ENCODE peak calls at places on chromosomes 16 and 17, in four cellular contexts. F is HepG2, B is H1, J is GM12878. L is an unnamed sample. For H3K4me1, the result is how much of the 10 kb centered on the place peaks cover.

GRCh38 chr16:49617710-49618330 is 238.1 kb downstream of the ZNF423 start:
- DNase-seq in F (no peak), B (peak), J (no peak), L (no peak)

GRCh38 chr16:66623755-66624154 is 19.3 kb downstream of the CMTM3 start:
- DNase-seq in F (no peak), B (no peak), J (no peak), L (no peak)

GRCh38 chr16:85448557-85449194 is 164.4 kb upstream of the GSE1 start:
- DNase-seq in F (peak), B (no peak), J (no peak), L (no peak)

GRCh38 chr16:64365448-64365858 is 756.4 kb downstream of the CDH11 start:
- DNase-seq in F (no peak), B (no peak), J (no peak), L (no peak)

GRCh38 chr17:40329981-40330794 is 21.2 kb downstream of the RARA start:
- DNase-seq in F (no peak), B (no peak), J (no peak), L (no peak)

GRCh38 chr17:69677130-69677529 is 262.6 kb downstream of the MAP2K6 start:
- DNase-seq in F (no peak), B (no peak), J (no peak), L (no peak)

GRCh38 chr16:83942815-83943515 is 10.1 kb upstream of the OSGIN1 start:
- DNase-seq in F (peak), B (no peak), J (no peak), L (no peak)

GRCh38 chr17:64133546-64134215 is 3.7 kb upstream of the ERN1 start:
- DNase-seq in F (peak), B (no peak), J (no peak), L (peak)

GRCh38 chr17:63832455-63832854 is 5.0 kb upstream of the FTSJ3 start:
- DNase-seq in F (no peak), B (no peak), J (no peak), L (no peak)

GRCh38 chr17:48470388-48471034 is 40.5 kb upstream of the SKAP1 start:
- DNase-seq in F (no peak), B (no peak), J (no peak), L (no peak)

GRCh38 chr17:59327891-59328290 is 3.6 kb upstream of the YPEL2 start:
- DNase-seq in F (no peak), B (no peak), J (no peak), L (no peak)

GRCh38 chr17:64081802-64082799 is 47.8 kb downstream of the ERN1 start:
- DNase-seq in F (peak), B (no peak), J (peak), L (no peak)

GRCh38 chr16:1200014-1200627 is 24.9 kb downstream of the TPSG1 start:
- DNase-seq in F (no peak), B (no peak), J (no peak), L (no peak)

GRCh38 chr16:518858-519257 is 8.7 kb upstream of the CAPN15 start:
- DNase-seq in F (no peak), B (no peak), J (no peak), L (no peak)

DNA sequence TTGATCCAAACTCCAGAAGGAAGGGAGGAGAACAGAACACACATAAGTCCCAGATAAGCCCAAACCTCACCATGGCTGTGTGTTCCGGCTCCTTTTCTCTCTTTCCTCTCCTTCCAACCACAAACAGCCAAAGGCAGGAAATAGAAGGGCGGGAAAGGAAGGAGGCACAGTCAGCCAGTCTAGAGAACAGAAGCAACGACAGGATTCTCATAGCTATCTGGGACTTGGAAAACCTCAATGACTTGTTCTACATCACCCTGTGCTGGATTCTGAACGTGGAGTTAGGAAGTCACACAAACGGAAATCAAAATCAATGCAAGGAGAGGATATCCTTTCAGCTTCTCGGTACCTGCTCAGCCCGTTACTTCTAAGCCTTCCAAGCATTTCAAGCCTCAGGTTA is 9.0 kb downstream of the CRK start:
- DNase-seq in F (no peak), B (no peak), J (no peak), L (no peak)
- H3K4me1 ChIP-seq in F (under half), B (under half), J (under half), L (under half)

GRCh38 chr17:13359774-13360173 is 242.0 kb downstream of the HS3ST3A1 start:
- DNase-seq in F (no peak), B (no peak), J (no peak), L (no peak)

GRCh38 chr17:13365331-13365730 is 236.4 kb downstream of the HS3ST3A1 start:
- DNase-seq in F (no peak), B (no peak), J (no peak), L (no peak)

GRCh38 chr17:13367154-13367553 is 234.6 kb downstream of the HS3ST3A1 start:
- DNase-seq in F (no peak), B (no peak), J (no peak), L (no peak)

GRCh38 chr17:13362341-13363122 is 239.2 kb downstream of the HS3ST3A1 start:
- DNase-seq in F (no peak), B (no peak), J (no peak), L (no peak)
- H3K4me3 ChIP-seq in F (no peak), B (no peak), J (no peak), L (no peak)

GRCh38 chr17:4895676-4896331 is 3.5 kb upstream of the C17orf107 start:
- DNase-seq in F (no peak), B (peak), J (no peak), L (no peak)

GRCh38 chr17:4892499-4893221 is 6.7 kb upstream of the C17orf107 start:
- DNase-seq in F (no peak), B (no peak), J (no peak), L (no peak)

GRCh38 chr17:4895121-4895520 is 4.2 kb upstream of the C17orf107 start:
- DNase-seq in F (no peak), B (no peak), J (no peak), L (no peak)

GRCh38 chr17:4893272-4893671 is 6.1 kb upstream of the C17orf107 start:
- DNase-seq in F (no peak), B (no peak), J (no peak), L (no peak)

DNA sequence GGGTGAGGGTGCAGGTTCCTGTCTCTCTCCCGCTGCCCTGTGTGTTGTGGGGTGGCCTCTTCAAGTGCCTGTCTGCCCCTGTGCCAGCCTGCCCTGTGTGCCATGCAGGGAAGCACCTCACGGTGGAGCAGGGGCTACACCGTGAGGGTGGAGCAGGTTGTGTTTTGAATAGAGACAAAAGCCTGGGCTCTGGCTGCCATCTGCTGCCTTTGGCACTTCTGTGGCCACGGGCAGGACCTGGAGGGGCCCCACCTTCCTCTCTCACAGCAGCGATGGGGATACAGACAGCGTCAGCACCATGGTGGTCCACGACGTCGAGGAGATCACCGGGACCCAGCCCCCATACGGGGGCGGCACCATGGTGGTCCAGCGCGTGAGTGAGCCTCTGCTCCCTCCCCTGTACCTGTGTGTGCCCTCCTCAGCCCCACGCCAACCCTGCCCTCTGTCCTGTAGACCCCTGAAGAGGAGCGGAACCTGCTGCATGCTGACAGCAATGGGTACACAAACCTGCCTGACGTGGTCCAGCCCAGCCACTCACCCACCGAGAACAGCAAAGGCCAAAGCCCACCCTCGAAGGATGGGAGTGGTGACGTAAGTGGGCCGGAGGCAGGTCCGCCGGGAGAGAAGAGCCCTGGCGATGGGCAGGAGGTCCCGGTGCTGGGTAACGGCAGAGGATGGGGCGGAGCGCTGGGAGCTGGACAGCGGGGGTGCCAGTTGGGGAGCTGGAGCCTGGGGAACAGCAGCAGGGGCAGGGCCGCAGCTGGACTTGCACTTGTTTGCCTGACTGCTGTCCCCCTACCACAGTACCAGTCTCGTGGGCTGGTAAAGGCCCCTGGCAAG is 5.4 kb upstream of the C17orf107 start:
- DNase-seq in F (no peak), B (no peak), J (no peak), L (no peak)
- TF ChIP-seq SUZ12 in F (no peak), B (no peak), J (no peak), L (no peak)

GRCh38 chr16:89446975-89447293 is 43.4 kb downstream of the ANKRD11 start:
- DNase-seq in F (no peak), B (no peak), J (no peak), L (no peak)

GRCh38 chr16:89445166-89445565 is 45.2 kb downstream of the ANKRD11 start:
- DNase-seq in F (no peak), B (no peak), J (no peak), L (no peak)

GRCh38 chr16:89444151-89444723 is 46.1 kb downstream of the ANKRD11 start:
- DNase-seq in F (no peak), B (no peak), J (no peak), L (no peak)

GRCh38 chr16:89448656-89449055 is 41.7 kb downstream of the ANKRD11 start:
- DNase-seq in F (no peak), B (no peak), J (no peak), L (no peak)

DNA sequence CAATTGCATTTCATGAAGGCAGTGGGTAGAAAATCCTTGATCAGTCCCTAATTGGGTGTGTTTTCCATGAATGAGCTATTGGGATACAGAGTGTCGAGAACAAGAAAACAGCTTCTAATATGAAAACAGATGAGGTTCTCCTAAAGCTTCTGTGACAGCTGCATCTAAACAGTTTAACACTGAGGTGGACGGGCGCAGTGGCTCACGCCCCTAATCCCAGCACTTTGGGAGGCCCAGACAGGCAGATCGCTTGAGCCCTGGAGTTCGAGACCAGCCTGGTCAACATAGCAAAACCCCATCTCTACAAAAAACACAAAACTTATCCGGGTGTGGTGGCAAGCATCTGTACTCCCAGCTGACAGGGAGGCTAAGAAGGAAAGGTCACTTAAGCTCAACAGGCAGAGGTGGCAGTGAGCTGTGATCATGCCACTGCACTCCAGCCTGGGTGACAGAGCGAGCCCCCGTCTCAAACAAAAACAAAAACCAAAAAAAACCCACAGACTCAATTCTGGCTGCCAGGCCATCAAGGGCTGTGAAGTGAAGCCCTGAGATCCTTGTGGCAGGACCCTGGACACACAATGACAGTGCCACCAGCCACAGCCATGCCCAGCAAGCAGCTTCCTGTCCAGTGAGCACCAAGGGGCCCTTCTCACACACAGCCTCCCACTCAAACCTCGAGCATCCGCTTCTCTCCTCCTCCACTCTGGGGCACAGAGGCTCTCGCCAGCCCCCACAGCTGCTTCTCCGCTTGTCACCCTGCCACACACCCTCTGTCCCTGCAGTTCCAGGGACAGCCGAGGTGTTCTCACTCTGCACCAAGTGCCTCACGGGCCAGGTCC is 44.0 kb downstream of the ANKRD11 start:
- DNase-seq in F (no peak), B (no peak), J (no peak), L (no peak)
- H3K4me1 ChIP-seq in F (half or more), B (under half), J (under half), L (under half)

GRCh38 chr17:47229535-47230443 is 20.6 kb downstream of the MYL4 start:
- DNase-seq in F (peak), B (peak), J (peak), L (peak)
- H3K4me3 ChIP-seq in F (peak), B (no peak), J (peak), L (no peak)

GRCh38 chr16:68894714-68895113 is 51.4 kb downstream of the TANGO6 start:
- DNase-seq in F (no peak), B (no peak), J (no peak), L (no peak)

GRCh38 chr16:68898026-68898425 is 54.7 kb downstream of the TANGO6 start:
- DNase-seq in F (no peak), B (no peak), J (no peak), L (no peak)

GRCh38 chr16:68892898-68893297 is 49.6 kb downstream of the TANGO6 start:
- DNase-seq in F (no peak), B (no peak), J (no peak), L (no peak)

GRCh38 chr16:68892214-68892613 is 48.9 kb downstream of the TANGO6 start:
- DNase-seq in F (no peak), B (no peak), J (no peak), L (no peak)

GRCh38 chr16:68893710-68894705 is 50.7 kb downstream of the TANGO6 start:
- DNase-seq in F (peak), B (peak), J (no peak), L (no peak)
- TF ChIP-seq SUZ12 in F (no peak), B (no peak), J (no peak), L (no peak)

GRCh38 chr17:50946223-50946890 is 80.2 kb upstream of the TOB1 start:
- DNase-seq in F (no peak), B (no peak), J (no peak), L (no peak)

GRCh38 chr17:50948711-50949110 is 82.6 kb upstream of the TOB1 start:
- DNase-seq in F (no peak), B (no peak), J (no peak), L (no peak)

GRCh38 chr17:50947844-50948514 is 81.8 kb upstream of the TOB1 start:
- DNase-seq in F (no peak), B (no peak), J (no peak), L (no peak)

GRCh38 chr17:50945779-50946222 is 79.6 kb upstream of the TOB1 start:
- DNase-seq in F (no peak), B (no peak), J (no peak), L (no peak)

GRCh38 chr17:50946891-50947843 is 81.0 kb upstream of the TOB1 start:
- DNase-seq in F (no peak), B (no peak), J (no peak), L (no peak)
- H3K4me1 ChIP-seq in F (half or more), B (under half), J (under half), L (under half)

GRCh38 chr17:50635720-50636144 is 1.1 kb downstream of the ABCC3 start:
- DNase-seq in F (no peak), B (no peak), J (no peak), L (no peak)
- H3K4me3 ChIP-seq in F (peak), B (no peak), J (no peak), L (no peak)

L was measured in NT2/D1.